ENCODE peak calls at places on chromosomes 16 and 17, in ten cellular contexts. X is islet precursor cell; R is GM23338; F is choroid plexus epithelial cell; D is CMK; Z is iris pigment epithelial cell; A is CD4-positive, alpha-beta T cell; N is activated naive CD4-positive, alpha-beta T cell treated with Interleukin-2 at 50 U/mL for 16 hours; T is activated naive CD8-positive, alpha-beta T cell treated with anti-CD3 and anti-CD28 coated beads, Interleukin-2, amount 50 U/mL, for 24 hours; Y is ovary. V is an unnamed sample.

GRCh38 chr17:74699236-74699635 is 13.5 kb downstream of the CD300LF start:
- DNase-seq in T (no peak), Z (no peak), F (no peak), Y (no peak), A (no peak), D (no peak), R (no peak), N (no peak), X (no peak), V (no peak)

GRCh38 chr17:42132941-42133340 is 10.3 kb downstream of the HSPB9 start:
- DNase-seq in T (peak), R (no peak), N (peak), Z (peak), A (no peak), X (no peak), D (no peak), F (peak), Y (no peak), V (peak)

GRCh38 chr17:10600551-10600950 is 51.1 kb upstream of the MYH2 start:
- DNase-seq in Y (no peak), R (no peak), D (no peak), Z (no peak), F (no peak), A (no peak), T (no peak), X (peak), N (no peak), V (no peak)

GRCh38 chr17:77829871-77830799 is 128.4 kb upstream of the TNRC6C start:
- DNase-seq in T (no peak), A (no peak), Z (peak), D (no peak), X (peak), R (no peak), Y (peak), N (peak), F (peak), V (no peak)

GRCh38 chr17:34503804-34504203 is 75.6 kb upstream of the TMEM132E start:
- DNase-seq in Y (no peak), D (no peak), X (no peak), Z (no peak), R (no peak), T (peak), F (no peak), N (no peak), A (no peak), V (no peak)

GRCh38 chr17:48246623-48247022 is 139.1 kb downstream of the SNX11 start:
- DNase-seq in T (no peak), N (no peak), Z (peak), X (no peak), R (no peak), D (no peak), Y (no peak), A (no peak), F (peak), V (no peak)

GRCh38 chr17:28467456-28468025 is 5.9 kb upstream of the SLC13A2 start:
- DNase-seq in F (peak), X (no peak), T (no peak), N (no peak), Y (no peak), R (no peak), D (no peak), Z (peak), A (no peak), V (no peak)

GRCh38 chr16:23607740-23608139 is 11.6 kb upstream of the NDUFAB1 start:
- DNase-seq in R (no peak), F (no peak), T (no peak), A (no peak), Z (peak), D (no peak), X (peak), Y (no peak), N (no peak), V (no peak)

GRCh38 chr17:46822388-46822921 is 4.0 kb upstream of the WNT3 start:
- DNase-seq in Y (no peak), X (peak), D (no peak), T (peak), R (peak), Z (no peak), F (no peak), N (peak), A (no peak), V (peak)

GRCh38 chr16:31529398-31530312 is 2.0 kb downstream of the AHSP start:
- DNase-seq in X (no peak), Z (no peak), F (peak), R (peak), A (no peak), Y (peak), T (no peak), D (no peak), N (no peak), V (no peak)

GRCh38 chr16:4660454-4661007 is 32.8 kb upstream of the NUDT16L1 start:
- DNase-seq in X (no peak), D (no peak), R (no peak), N (peak), Y (peak), T (peak), F (peak), Z (peak), A (peak), V (no peak)

GRCh38 chr16:63890072-63890471 is 1231.8 kb downstream of the CDH11 start:
- DNase-seq in T (no peak), A (no peak), D (no peak), R (no peak), Z (peak), N (no peak), F (peak), X (no peak), Y (no peak), V (no peak)

GRCh38 chr17:2124391-2124790 is 69.5 kb downstream of the HIC1 start:
- DNase-seq in N (no peak), T (no peak), Y (no peak), A (no peak), F (peak), R (peak), D (no peak), X (no peak), Z (peak), V (no peak)

GRCh38 chr16:13994239-13995106 is 74.5 kb downstream of the ERCC4 start:
- DNase-seq in N (no peak), Y (no peak), R (no peak), D (no peak), F (peak), Z (no peak), A (no peak), X (no peak), T (no peak), V (peak)

GRCh38 chr17:65560628-65561371 is 648 bp downstream of the AXIN2 start:
- DNase-seq in F (peak), Z (peak), A (peak), N (peak), X (peak), T (peak), Y (peak), R (peak), D (no peak), V (peak)

GRCh38 chr17:28112199-28112995 is 69.9 kb downstream of the NLK start:
- DNase-seq in A (no peak), F (peak), Y (no peak), X (no peak), Z (peak), N (no peak), T (no peak), R (no peak), D (no peak), V (peak)

GRCh38 chr16:86531193-86531550 is 20.8 kb downstream of the FOXF1 start:
- DNase-seq in N (no peak), T (no peak), R (no peak), Y (peak), Z (peak), F (peak), D (no peak), X (no peak), A (no peak), V (no peak)

GRCh38 chr17:4768281-4768680 is 3.4 kb upstream of the TM4SF5 start:
- DNase-seq in D (no peak), Z (no peak), N (no peak), Y (no peak), X (no peak), A (no peak), F (no peak), R (no peak), T (no peak), V (no peak)